ENCODE peak calls at places on chromosomes 13 and 19, in seven cellular contexts. J, F, A, T, S, P and Z are unnamed samples.

GRCh38 chr13:73891805-73892204 is 242.4 kb downstream of the KLF12 start:
- DNase-seq in J (no peak), A (no peak), F (no peak), T (no peak), P (no peak), S (no peak), Z (no peak)

GRCh38 chr13:43785681-43786471 is 896 bp downstream of the ENOX1 start:
- DNase-seq in J (peak; percentile 88), T (no peak), A (no peak), F (no peak), P (peak; percentile 82), S (peak; percentile 94), Z (peak; percentile 73)

GRCh38 chr13:95354680-95355487 is 53.6 kb upstream of the ABCC4 start:
- DNase-seq in T (no peak), S (no peak), J (no peak), A (no peak), P (peak; percentile 43), F (no peak), Z (no peak)

GRCh38 chr19:7986321-7987083 is 18.9 kb downstream of the ELAVL1 start:
- DNase-seq in P (peak; percentile 68), A (no peak), J (no peak), S (no peak), T (no peak), F (no peak), Z (no peak)

GRCh38 chr13:80382576-80382975 is 41.6 kb upstream of the SPRY2 start:
- DNase-seq in T (no peak), S (no peak), J (no peak), A (no peak), P (no peak), F (no peak), Z (no peak)

GRCh38 chr19:38079926-38080380 is 144.1 kb downstream of the DPF1 start:
- DNase-seq in P (peak; percentile 84), F (no peak), A (no peak), S (no peak), T (no peak), J (no peak), Z (peak; percentile 27)

GRCh38 chr13:36839281-36839680 is 20.3 kb downstream of the RFXAP start:
- DNase-seq in P (no peak), F (no peak), J (no peak), S (peak; percentile 44), T (no peak), A (no peak), Z (no peak)

GRCh38 chr19:35138305-35138799 is 272 bp upstream of the FXYD1 start:
- DNase-seq in P (no peak), J (peak; percentile 70), A (no peak), F (no peak), T (no peak), S (no peak), Z (no peak)

GRCh38 chr13:106561551-106562170 is 6.3 kb downstream of the ARGLU1 start:
- DNase-seq in P (peak; percentile 64), F (peak; percentile 15), T (peak; percentile 19), J (peak; percentile 52), A (no peak), S (peak; percentile 48), Z (no peak)

GRCh38 chr19:42244452-42245220 is 2.2 kb upstream of the GSK3A start:
- DNase-seq in F (peak; percentile 88), T (peak; percentile 89), S (peak; percentile 97), J (peak; percentile 93), A (peak; percentile 83), P (peak; percentile 95), Z (peak; percentile 98)

GRCh38 chr19:588758-589692 is 656 bp upstream of the HCN2 start:
- DNase-seq in S (peak; percentile 38), P (no peak), F (no peak), A (no peak), J (no peak), T (no peak), Z (no peak)

GRCh38 chr19:6417713-6418561 is 6.7 kb downstream of the KHSRP start:
- DNase-seq in J (no peak), S (no peak), T (no peak), A (no peak), F (no peak), P (peak; percentile 28), Z (no peak)

GRCh38 chr19:6416658-6417405 is 7.8 kb downstream of the KHSRP start:
- DNase-seq in S (no peak), A (no peak), T (no peak), J (no peak), F (no peak), P (no peak), Z (no peak)

GRCh38 chr19:17419491-17420266 is at the start of gene MVB12A:
- DNase-seq in P (peak; percentile 100), J (peak; percentile 98), S (peak; percentile 100), T (peak; percentile 91), F (peak; percentile 93), A (peak; percentile 91), Z (peak; percentile 100)

GRCh38 chr13:84574851-84575250 is 692.6 kb upstream of the SLITRK1 start:
- DNase-seq in A (no peak), T (no peak), J (no peak), F (no peak), S (peak; percentile 23), P (peak; percentile 51), Z (peak; percentile 42)

GRCh38 chr19:30666301-30666803 is 294.2 kb downstream of the ZNF536 start:
- DNase-seq in F (peak; percentile 20), A (peak; percentile 26), S (peak; percentile 82), P (peak; percentile 29), J (peak; percentile 27), T (peak; percentile 19), Z (peak; percentile 72)

GRCh38 chr19:56253737-56254136 is 18.8 kb upstream of the EDDM13 start:
- DNase-seq in A (no peak), F (no peak), J (no peak), S (peak; percentile 74), T (no peak), P (peak; percentile 82), Z (peak; percentile 68)

GRCh38 chr19:10769533-10770491 is 51.9 kb downstream of the DNM2 start:
- DNase-seq in P (peak; percentile 31), J (peak; percentile 85), A (no peak), T (no peak), F (no peak), S (no peak), Z (no peak)

GRCh38 chr19:18761531-18762110 is 29.5 kb downstream of the COMP start:
- DNase-seq in S (no peak), P (no peak), A (no peak), T (no peak), J (no peak), F (no peak), Z (no peak)

GRCh38 chr19:18363787-18364186 is 22.2 kb upstream of the GDF15 start:
- DNase-seq in F (no peak), T (no peak), P (no peak), J (no peak), S (no peak), A (no peak), Z (no peak)

GRCh38 chr13:24505256-24505655 is 7.3 kb downstream of the PARP4 start:
- DNase-seq in P (peak; percentile 52), S (no peak), A (no peak), F (no peak), J (no peak), T (no peak), Z (no peak)

GRCh38 chr13:22936228-22936627 is 244.6 kb upstream of the SGCG start:
- DNase-seq in A (no peak), S (peak; percentile 15), F (no peak), P (no peak), T (no peak), J (no peak), Z (no peak)

GRCh38 chr19:38107129-38107528 is 116.9 kb downstream of the DPF1 start:
- DNase-seq in P (no peak), A (no peak), F (no peak), S (no peak), J (no peak), T (no peak), Z (no peak)

GRCh38 chr13:28657784-28658538 is 969 bp upstream of the POMP start:
- DNase-seq in F (no peak), S (peak; percentile 25), J (no peak), P (peak; percentile 53), A (no peak), T (no peak), Z (peak; percentile 23)

GRCh38 chr19:35100588-35101533 is 14.8 kb upstream of the FXYD3 start:
- DNase-seq in S (no peak), F (no peak), J (no peak), T (no peak), A (no peak), P (no peak), Z (no peak)

GRCh38 chr19:4267101-4267900 is 11.8 kb upstream of the SHD start:
- DNase-seq in F (peak; percentile 43), P (peak; percentile 57), T (peak; percentile 37), A (peak; percentile 56), J (peak; percentile 34), S (peak; percentile 73), Z (peak; percentile 76)

GRCh38 chr13:24463078-24463477 is 49.5 kb downstream of the PARP4 start:
- DNase-seq in J (no peak), P (no peak), S (no peak), T (no peak), F (no peak), A (no peak), Z (no peak)

GRCh38 chr19:32671883-32672282 is 3.1 kb downstream of the ANKRD27 start:
- DNase-seq in P (no peak), F (no peak), T (no peak), S (no peak), J (no peak), A (no peak), Z (no peak)